ENCODE peak calls at places on chromosomes 5 and 9, in four cellular contexts. S is GM23248, K is fibroblast of lung, Z is foreskin fibroblast. T is an unnamed sample.

GRCh38 chr5:19497229-19497815 is 490.7 kb downstream of the CDH18 start:
- DNase-seq in S (no peak), K (no peak), Z (no peak), T (no peak)

GRCh38 chr5:76938177-76938576 is 14.7 kb upstream of the CRHBP start:
- DNase-seq in S (no peak), K (no peak), Z (no peak), T (no peak)

GRCh38 chr5:28014779-28015178 is 976.4 kb upstream of the CDH9 start:
- DNase-seq in S (no peak), K (no peak), Z (no peak), T (no peak)

GRCh38 chr9:88651682-88652633 is 117.0 kb downstream of the NXNL2 start:
- DNase-seq in S (peak; percentile 99), K (peak; percentile 99), Z (peak; percentile 99), T (peak; percentile 94)

GRCh38 chr5:89293849-89294248 is 410.9 kb upstream of the MEF2C start:
- DNase-seq in S (peak; percentile 64), K (peak; percentile 42), Z (peak; percentile 81), T (no peak)

GRCh38 chr5:57338068-57338848 is 144.4 kb downstream of the ACTBL2 start:
- DNase-seq in S (peak; percentile 50), K (peak; percentile 21), Z (no peak), T (no peak)

GRCh38 chr5:88602584-88602983 is 280.4 kb downstream of the MEF2C start:
- DNase-seq in S (no peak), K (no peak), Z (no peak), T (no peak)

GRCh38 chr9:22147818-22148573 is 138.9 kb upstream of the CDKN2B start:
- DNase-seq in S (peak; percentile 82), K (peak; percentile 99), Z (peak; percentile 88), T (peak; percentile 71)

GRCh38 chr5:168553377-168554130 is 24.4 kb downstream of the FBLL1 start:
- DNase-seq in S (no peak), K (no peak), Z (no peak), T (no peak)

GRCh38 chr5:157558681-157559080 is 16.9 kb downstream of the ADAM19 start:
- DNase-seq in S (peak; percentile 36), K (peak; percentile 58), Z (peak; percentile 19), T (no peak)

GRCh38 chr5:23428705-23429104 is 78.7 kb upstream of the PRDM9 start:
- DNase-seq in S (no peak), K (no peak), Z (no peak), T (no peak)

GRCh38 chr9:78860806-78861475 is 564.0 kb downstream of the PSAT1 start:
- DNase-seq in S (peak; percentile 75), K (peak; percentile 85), Z (peak; percentile 93), T (peak; percentile 34)

GRCh38 chr9:114059047-114059803 is 18.9 kb downstream of the AMBP start:
- DNase-seq in S (no peak), K (no peak), Z (no peak), T (no peak)

GRCh38 chr9:36327903-36328302 is 69.7 kb upstream of the GNE start:
- DNase-seq in S (peak; percentile 66), K (peak; percentile 51), Z (peak; percentile 60), T (no peak)

GRCh38 chr5:59724482-59725392 is 168.8 kb downstream of the PDE4D start:
- DNase-seq in S (peak; percentile 61), K (peak; percentile 31), Z (peak; percentile 74), T (no peak)

GRCh38 chr5:113606298-113607134 is 93.0 kb downstream of the YTHDC2 start:
- DNase-seq in S (peak; percentile 73), K (peak; percentile 47), Z (peak; percentile 72), T (peak; percentile 24)

GRCh38 chr9:78314550-78314949 is 17.6 kb downstream of the PSAT1 start:
- DNase-seq in S (no peak), K (no peak), Z (peak; percentile 11), T (no peak)

GRCh38 chr9:128457207-128457606 is 1.4 kb downstream of the ODF2 start:
- DNase-seq in S (no peak), K (no peak), Z (no peak), T (no peak)

GRCh38 chr5:139964994-139965565 is 78.0 kb downstream of the NRG2 start:
- DNase-seq in S (no peak), K (no peak), Z (no peak), T (no peak)

GRCh38 chr9:94809778-94810177 is 83.3 kb downstream of the AOPEP start:
- DNase-seq in S (no peak), K (peak; percentile 59), Z (no peak), T (no peak)

DNA sequence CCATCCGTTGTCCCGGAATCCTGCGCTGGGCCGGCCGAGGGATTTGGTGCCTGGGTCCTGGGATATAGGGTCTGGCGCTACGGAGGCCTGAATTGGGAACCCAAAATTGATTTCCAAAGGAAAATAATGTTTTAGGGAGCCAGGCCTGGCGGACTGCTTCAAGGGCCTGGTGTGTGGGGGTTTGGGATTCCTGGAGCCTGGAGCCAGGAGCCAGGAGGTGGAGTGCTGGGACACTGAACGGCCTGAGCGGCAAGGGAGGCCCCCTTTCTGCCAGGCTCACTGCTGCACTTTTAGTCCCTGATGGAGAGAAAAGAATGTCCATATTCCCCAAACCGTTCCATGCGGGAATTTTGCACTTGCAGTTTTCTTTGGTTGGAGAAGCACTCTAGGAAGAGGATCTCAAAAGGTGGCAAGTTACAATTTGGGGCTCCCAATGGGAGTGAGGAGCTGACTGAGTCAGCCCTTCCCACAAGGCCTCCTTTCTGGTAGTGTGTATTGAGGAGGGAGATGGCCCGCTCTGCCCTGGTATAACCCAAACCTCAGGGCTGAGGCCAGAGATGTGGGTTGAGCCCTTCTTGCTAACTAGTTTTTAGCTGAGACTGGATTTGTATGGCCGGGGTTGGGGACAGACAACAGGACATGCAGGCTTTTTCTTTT is 2.2 kb downstream of the LMX1B start:
- DNase-seq in S (no peak), K (no peak), Z (no peak), T (no peak)
- H3K4me3 ChIP-seq in S (no peak overlapping the region), K (no peak overlapping the region), Z (no peak overlapping the region), T (no peak overlapping the region)

GRCh38 chr9:28762167-28762566 is 1188.9 kb upstream of the C9orf72 start:
- DNase-seq in S (no peak), K (no peak), Z (no peak), T (no peak)

GRCh38 chr9:28758971-28759370 is 1185.7 kb upstream of the C9orf72 start:
- DNase-seq in S (no peak), K (no peak), Z (no peak), T (no peak)

GRCh38 chr9:28758346-28758745 is 1185.1 kb upstream of the C9orf72 start:
- DNase-seq in S (no peak), K (no peak), Z (no peak), T (no peak)
- H3K4me3 ChIP-seq in S (no peak overlapping the region), K (no peak overlapping the region), Z (no peak overlapping the region), T (no peak overlapping the region)

DNA sequence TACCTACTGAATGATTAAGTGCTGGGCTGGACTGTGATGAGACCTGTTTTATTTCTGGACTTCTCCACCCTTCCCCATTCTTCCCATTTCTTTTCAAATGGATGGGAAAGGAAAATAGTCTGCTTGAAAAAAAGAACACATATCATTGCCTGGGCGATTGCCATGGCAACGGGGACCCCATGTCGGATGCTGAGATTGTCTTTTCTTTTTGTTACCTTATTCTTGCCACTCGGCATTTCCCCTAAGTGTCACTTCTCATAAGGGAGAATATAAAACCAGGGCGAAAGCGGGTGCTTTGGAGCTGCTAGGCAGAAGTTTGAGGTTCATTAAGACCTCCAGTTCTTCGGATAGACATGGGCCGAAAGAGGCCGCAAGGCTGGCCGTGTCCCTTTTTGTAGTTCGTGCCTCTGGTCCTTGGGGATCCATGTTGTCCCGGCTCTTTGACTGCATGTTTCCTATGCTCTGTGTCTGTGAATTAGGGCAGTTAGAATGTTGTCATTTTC is 760 bp downstream of the FGD3 start:
- DNase-seq in S (no peak), K (no peak), Z (no peak), T (no peak)
- H3K4me3 ChIP-seq in S (no peak overlapping the region), K (no peak overlapping the region), Z (no peak overlapping the region), T (no peak overlapping the region)

DNA sequence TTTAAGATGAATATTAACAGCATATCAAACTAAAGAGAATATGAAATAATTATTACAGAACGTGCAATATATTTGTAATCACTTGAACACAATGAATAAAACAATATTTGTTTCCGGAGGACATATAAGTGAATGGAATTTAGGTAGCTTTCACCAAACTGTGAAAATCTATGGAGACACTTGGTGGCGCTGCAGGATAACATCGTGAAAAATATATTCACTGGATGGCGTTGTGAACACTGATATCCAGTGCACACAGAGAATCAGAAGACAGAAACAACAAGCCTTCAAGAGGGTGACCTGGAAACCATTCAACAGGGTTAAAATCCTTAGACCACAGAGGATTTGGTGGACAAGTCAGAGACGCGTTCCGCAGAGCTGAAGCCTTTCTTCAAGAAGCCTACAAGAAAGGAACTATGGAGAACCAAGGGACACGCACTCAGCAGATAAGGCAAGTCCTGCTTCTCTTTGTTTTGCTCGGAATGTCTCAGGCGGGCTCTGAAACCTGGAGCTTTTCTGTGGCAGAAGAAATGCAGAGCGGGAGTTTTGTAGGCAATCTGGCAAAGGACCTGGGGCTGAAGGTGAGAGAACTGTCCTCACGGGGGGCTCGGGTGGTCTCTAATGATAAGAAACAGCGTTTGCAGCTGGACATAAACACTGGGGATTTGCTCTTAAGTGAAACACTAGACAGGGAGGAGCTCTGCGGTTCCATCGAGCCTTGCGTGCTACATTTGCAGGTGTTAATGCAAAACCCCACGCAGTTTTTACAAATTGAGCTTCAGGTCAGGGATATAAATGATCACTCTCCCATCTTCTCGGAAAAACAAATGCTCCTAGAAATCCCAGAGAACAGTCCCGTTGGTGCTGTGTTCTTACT is at the start of gene PCDHB11:
- DNase-seq in S (peak; percentile 48), K (no peak), Z (no peak), T (no peak)
- H3K4me3 ChIP-seq in S (peak within 1 kb of the TSS; percentile 63), K (no peak within 1 kb of the TSS), Z (no peak within 1 kb of the TSS), T (no peak within 1 kb of the TSS)

DNA sequence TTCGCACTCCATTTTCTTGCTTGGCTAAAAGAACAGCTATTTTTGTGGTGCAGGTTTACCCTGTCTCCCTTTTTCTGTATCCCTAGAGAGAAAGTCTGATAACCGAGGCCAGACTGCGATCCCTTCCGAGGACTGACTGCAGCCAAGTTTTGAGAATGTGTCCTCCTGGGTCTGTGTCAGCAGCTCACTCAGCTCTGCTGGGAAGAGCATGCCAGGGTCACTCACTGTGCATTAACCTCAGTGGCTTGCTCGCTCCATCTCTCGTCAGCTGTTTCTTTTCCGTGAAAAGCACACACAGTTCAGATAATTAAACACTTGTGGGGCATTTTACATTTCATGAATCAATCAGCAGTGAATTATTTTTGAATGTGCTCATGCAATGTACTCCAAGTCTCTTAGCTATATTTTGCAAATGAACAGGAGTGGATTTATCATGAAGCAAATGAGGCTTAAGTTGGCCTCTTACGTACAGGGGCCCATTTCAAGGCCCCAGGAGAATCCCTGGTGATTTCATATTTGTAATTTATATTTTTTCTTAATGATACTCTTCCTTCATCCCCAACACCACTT is 252.1 kb downstream of the SMARCA2 start:
- DNase-seq in S (peak; percentile 50), K (peak; percentile 17), Z (peak; percentile 61), T (no peak)
- H3K4me3 ChIP-seq in S (peak overlapping the region; percentile 5), K (no peak overlapping the region), Z (no peak overlapping the region), T (no peak overlapping the region)

DNA sequence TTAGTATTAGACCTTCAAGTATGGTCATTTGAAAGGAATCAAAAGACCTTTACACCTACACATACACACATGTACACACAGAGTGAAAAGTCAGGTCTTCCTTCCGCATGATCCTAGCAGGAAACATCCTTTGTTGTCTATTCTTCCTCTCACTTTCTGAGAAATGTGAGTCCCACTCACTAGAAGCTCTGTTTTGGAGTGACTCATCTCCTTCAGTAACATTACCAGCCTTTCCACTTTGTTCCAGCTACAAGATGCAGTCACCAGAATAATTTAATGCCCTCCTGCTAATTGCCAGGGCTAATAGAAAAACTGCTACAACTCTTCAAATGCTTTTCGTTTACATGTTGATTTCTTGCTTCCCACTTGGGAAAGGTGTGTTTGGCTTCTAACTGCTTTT is 417.4 kb downstream of the RASEF start:
- DNase-seq in S (peak; percentile 1), K (peak; percentile 30), Z (peak; percentile 40), T (no peak)
- H3K4me3 ChIP-seq in S (no peak overlapping the region), K (no peak overlapping the region), Z (no peak overlapping the region), T (no peak overlapping the region)

T was measured in astrocyte of the cerebellum.